ENCODE peak calls at places on chromosomes 13 and 19, in four cellular contexts. Q, H, V and A are unnamed samples.

GRCh38 chr13:25847145-25847544 is 204.7 kb downstream of the SHISA2 start:
- DNase-seq in Q (no peak), H (no peak), V (peak), A (no peak)

GRCh38 chr13:32837307-32837972 is 178.8 kb upstream of the KL start:
- DNase-seq in Q (no peak), H (no peak), V (no peak), A (no peak)

GRCh38 chr13:53683608-53684007 is 655.0 kb downstream of the OLFM4 start:
- DNase-seq in Q (no peak), H (no peak), V (no peak), A (no peak)

GRCh38 chr19:14440049-14440448 is 6.9 kb downstream of the PKN1 start:
- DNase-seq in Q (peak), H (peak), V (peak), A (no peak)

GRCh38 chr13:48163066-48163465 is 68.2 kb upstream of the MED4 start:
- DNase-seq in Q (no peak), H (no peak), V (no peak), A (peak)

GRCh38 chr13:33111414-33112110 is 95.3 kb downstream of the KL start:
- DNase-seq in Q (peak), H (no peak), V (no peak), A (peak)

GRCh38 chr19:18853755-18854427 is 22.1 kb downstream of the UPF1 start:
- DNase-seq in Q (no peak), H (no peak), V (no peak), A (no peak)

GRCh38 chr19:47253467-47253881 is 2.9 kb upstream of the CCDC9 start:
- DNase-seq in Q (peak), H (no peak), V (no peak), A (peak)

GRCh38 chr13:99307648-99308339 is 595 bp upstream of the GPR183 start:
- DNase-seq in Q (peak), H (peak), V (peak), A (peak)

GRCh38 chr19:7926021-7926726 is at the start of gene CTXN1:
- DNase-seq in Q (peak), H (peak), V (peak), A (peak)

GRCh38 chr13:22915442-22916082 is 265.2 kb upstream of the SGCG start:
- DNase-seq in Q (peak), H (no peak), V (no peak), A (peak)

GRCh38 chr19:7500811-7501450 is 12.1 kb upstream of the PEX11G start:
- DNase-seq in Q (no peak), H (no peak), V (no peak), A (no peak)

GRCh38 chr13:113211774-113212173 is 2.4 kb downstream of the CUL4A start:
- DNase-seq in Q (no peak), H (no peak), V (peak), A (no peak)

GRCh38 chr19:40393894-40394815 is 4.2 kb upstream of the HIPK4 start:
- DNase-seq in Q (no peak), H (no peak), V (no peak), A (no peak)

GRCh38 chr13:108859202-108860012 is 230.0 kb downstream of the MYO16 start:
- DNase-seq in Q (peak), H (no peak), V (no peak), A (peak)

GRCh38 chr13:41588899-41589298 is 131.5 kb downstream of the RGCC start:
- DNase-seq in Q (peak), H (no peak), V (peak), A (peak)

GRCh38 chr13:65932587-65933239 is 1297.4 kb downstream of the PCDH9 start:
- DNase-seq in Q (no peak), H (no peak), V (no peak), A (peak)

GRCh38 chr13:113967729-113968462 is 6.0 kb downstream of the C13orf46 start:
- DNase-seq in Q (no peak), H (peak), V (no peak), A (no peak)

GRCh38 chr13:107370036-107370785 is 802.3 kb upstream of the ARGLU1 start:
- DNase-seq in Q (peak), H (no peak), V (no peak), A (peak)

GRCh38 chr19:12647047-12647446 is 19.5 kb downstream of the MAN2B1 start:
- DNase-seq in Q (no peak), H (no peak), V (no peak), A (no peak)

GRCh38 chr13:73000027-73000674 is 58.7 kb upstream of the KLF5 start:
- DNase-seq in Q (peak), H (no peak), V (peak), A (peak)

GRCh38 chr19:54439174-54439851 is 9.7 kb upstream of the LENG8 start:
- DNase-seq in Q (peak), H (peak), V (peak), A (no peak)

GRCh38 chr19:29662604-29663404 is 2.5 kb upstream of the PLEKHF1 start:
- DNase-seq in Q (peak), H (no peak), V (no peak), A (peak)

GRCh38 chr19:2982983-2983350 is 5.6 kb downstream of the TLE6 start:
- DNase-seq in Q (peak), H (no peak), V (no peak), A (peak)

GRCh38 chr19:19269952-19270694 is 3.0 kb downstream of the TM6SF2 start:
- DNase-seq in Q (no peak), H (no peak), V (no peak), A (no peak)

GRCh38 chr13:104773775-104774174 is 1707.6 kb upstream of the SLC10A2 start:
- DNase-seq in Q (peak), H (no peak), V (peak), A (peak)

GRCh38 chr13:21539687-21540086 is 64.3 kb downstream of the MICU2 start:
- DNase-seq in Q (no peak), H (no peak), V (no peak), A (no peak)

GRCh38 chr13:66424417-66424816 is 805.7 kb downstream of the PCDH9 start:
- DNase-seq in Q (peak), H (no peak), V (no peak), A (peak)

GRCh38 chr13:26957163-26957562 is 196.6 kb upstream of the GPR12 start:
- DNase-seq in Q (no peak), H (no peak), V (peak), A (no peak)

GRCh38 chr13:97068964-97069815 is 74.9 kb upstream of the OXGR1 start:
- DNase-seq in Q (peak), H (no peak), V (no peak), A (no peak)

GRCh38 chr19:48444129-48444932 is 1.5 kb upstream of the GRWD1 start:
- DNase-seq in Q (no peak), H (no peak), V (peak), A (no peak)

GRCh38 chr19:48444933-48445194 is 919 bp upstream of the GRWD1 start:
- DNase-seq in Q (no peak), H (no peak), V (no peak), A (no peak)

GRCh38 chr19:48446579-48446978 is 796 bp downstream of the GRWD1 start:
- DNase-seq in Q (no peak), H (no peak), V (no peak), A (no peak)

GRCh38 chr19:48445256-48445605 is 552 bp upstream of the GRWD1 start:
- DNase-seq in Q (peak), H (no peak), V (peak), A (peak)

DNA sequence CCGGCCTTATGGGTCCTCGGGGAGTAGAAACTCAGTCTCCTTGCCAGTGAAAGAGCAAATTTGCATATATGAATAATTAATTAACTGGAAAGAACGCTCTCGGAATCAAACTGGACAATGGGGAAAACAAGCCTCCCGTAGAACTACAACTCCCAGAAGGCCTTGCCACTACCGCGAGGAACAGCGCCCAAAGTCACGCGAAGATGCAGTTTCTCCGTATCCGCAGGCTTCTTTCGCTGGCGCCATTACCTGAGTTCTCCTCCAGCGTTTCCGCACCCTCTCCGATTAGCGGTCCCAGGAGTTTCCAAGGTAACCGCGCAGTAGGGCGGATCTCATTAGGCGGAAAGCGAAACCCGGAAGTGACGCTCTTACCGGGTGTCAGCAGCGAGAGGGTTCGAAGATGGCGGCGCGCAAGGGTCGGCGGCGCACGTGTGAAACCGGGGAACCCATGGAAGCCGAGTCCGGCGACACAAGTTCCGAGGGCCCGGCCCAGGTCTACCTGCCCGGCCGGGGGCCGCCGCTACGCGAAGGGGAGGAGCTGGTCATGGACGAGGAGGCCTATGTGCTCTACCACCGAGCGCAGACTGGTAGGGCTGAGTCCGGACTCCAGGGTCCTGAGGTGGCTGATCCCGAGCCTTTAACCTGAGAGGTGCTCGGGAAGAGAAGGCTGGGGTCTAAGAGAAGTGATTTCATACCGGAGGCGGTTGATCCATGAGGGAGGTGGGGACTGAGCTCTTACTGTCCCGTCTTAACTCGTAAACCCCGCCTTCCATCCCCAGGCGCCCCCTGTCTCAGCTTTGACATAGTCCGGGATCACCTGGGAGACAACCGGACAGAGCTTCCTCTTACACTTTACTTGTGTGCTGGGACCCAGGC is at the start of gene GRWD1:
- DNase-seq in Q (peak), H (peak), V (peak), A (peak)
- TF ChIP-seq CTCF in Q (peak), H (no peak), V (peak), A (peak)

GRCh38 chr19:50567882-50568281 is 353 bp downstream of the LRRC4B start:
- DNase-seq in Q (no peak), H (no peak), V (no peak), A (no peak)

GRCh38 chr19:50570997-50571396 is 2.8 kb upstream of the LRRC4B start:
- DNase-seq in Q (no peak), H (no peak), V (no peak), A (no peak)

GRCh38 chr19:50569938-50570540 is 1.8 kb upstream of the LRRC4B start:
- DNase-seq in Q (no peak), H (no peak), V (no peak), A (no peak)

GRCh38 chr19:50568321-50569022 is at the start of gene LRRC4B:
- DNase-seq in Q (no peak), H (no peak), V (no peak), A (no peak)

GRCh38 chr19:50569023-50569697 is 925 bp upstream of the LRRC4B start:
- DNase-seq in Q (no peak), H (no peak), V (no peak), A (no peak)
- TF ChIP-seq CTCF in Q (no peak), H (no peak), V (no peak), A (no peak)

GRCh38 chr19:4058696-4059492 is 7.8 kb downstream of the ZBTB7A start:
- DNase-seq in Q (no peak), H (no peak), V (no peak), A (no peak)

GRCh38 chr19:4059493-4059880 is 7.2 kb downstream of the ZBTB7A start:
- DNase-seq in Q (no peak), H (no peak), V (no peak), A (no peak)

GRCh38 chr19:4059931-4060620 is 6.6 kb downstream of the ZBTB7A start:
- DNase-seq in Q (no peak), H (peak), V (peak), A (peak)

GRCh38 chr19:4060621-4061177 is 6.0 kb downstream of the ZBTB7A start:
- DNase-seq in Q (no peak), H (no peak), V (no peak), A (no peak)

GRCh38 chr19:4057913-4058695 is 8.6 kb downstream of the ZBTB7A start:
- DNase-seq in Q (peak), H (peak), V (peak), A (peak)
- TF ChIP-seq CTCF in Q (peak), H (no peak), V (no peak), A (peak)

DNA sequence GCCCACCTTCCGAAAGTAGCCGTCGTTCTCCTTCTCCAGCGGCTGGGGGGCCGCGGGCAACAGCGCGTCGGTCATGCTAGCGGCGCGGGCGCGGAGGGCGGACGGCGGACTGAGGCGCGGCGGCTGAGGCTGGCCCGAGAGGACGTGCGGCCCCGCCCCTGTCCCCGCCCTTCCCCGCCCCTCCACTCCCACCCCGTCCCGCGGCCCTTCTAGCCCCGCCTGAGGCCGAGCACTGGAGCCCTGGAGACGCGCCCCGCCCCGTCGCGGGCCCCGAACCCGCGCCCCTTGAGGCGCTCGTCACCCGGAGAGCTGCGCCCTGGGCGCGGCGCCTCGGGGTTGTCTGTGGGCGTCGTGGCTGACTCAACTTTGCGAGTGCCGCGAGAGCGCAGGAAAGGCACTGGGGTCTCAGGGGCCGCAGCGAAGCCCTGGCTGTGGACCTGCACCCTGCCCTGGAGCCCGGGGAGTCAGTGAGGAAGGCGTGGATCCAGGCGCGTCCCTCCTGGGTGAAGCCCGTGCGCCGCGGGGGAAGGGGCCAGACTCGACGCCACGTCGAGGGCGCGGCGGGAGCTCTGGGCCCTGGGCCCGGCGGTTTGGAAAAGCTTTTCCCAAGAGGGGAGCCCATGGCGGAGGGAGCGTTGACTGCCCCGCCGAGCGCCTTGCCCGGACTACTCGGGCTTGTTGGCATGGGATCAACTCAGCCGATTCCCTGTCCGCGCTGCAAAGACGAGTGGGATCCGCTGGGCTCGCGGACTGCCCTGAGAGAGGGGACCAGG is at the start of gene RHPN2:
- DNase-seq in Q (peak), H (peak), V (peak), A (peak)
- TF ChIP-seq CTCF in Q (no peak), H (no peak), V (no peak), A (no peak)

GRCh38 chr19:48897181-48897580 is 1.4 kb downstream of the TULP2 start:
- DNase-seq in Q (no peak), H (no peak), V (no peak), A (no peak)

GRCh38 chr19:48896191-48896720 is 2.3 kb downstream of the TULP2 start:
- DNase-seq in Q (peak), H (peak), V (no peak), A (no peak)

GRCh38 chr19:48895226-48895625 is 3.3 kb downstream of the TULP2 start:
- DNase-seq in Q (no peak), H (no peak), V (no peak), A (no peak)

GRCh38 chr19:48900477-48901452 is 653 bp downstream of the NUCB1 start:
- DNase-seq in Q (peak), H (no peak), V (peak), A (peak)

GRCh38 chr19:48899781-48900476 is at the start of gene NUCB1:
- DNase-seq in Q (peak), H (peak), V (peak), A (peak)
- TF ChIP-seq CTCF in Q (peak), H (no peak), V (no peak), A (peak)

GRCh38 chr19:44071824-44072542 is at the start of gene ZNF284:
- DNase-seq in Q (peak), H (peak), V (peak), A (peak)
- TF ChIP-seq CTCF in Q (no peak), H (no peak), V (no peak), A (no peak)

GRCh38 chr19:11481777-11482383 is 1.0 kb upstream of the ELAVL3 start:
- DNase-seq in Q (peak), H (peak), V (peak), A (peak)
- TF ChIP-seq CTCF in Q (no peak), H (no peak), V (no peak), A (no peak)

GRCh38 chr19:1513492-1514294 is 874 bp upstream of the ADAMTSL5 start:
- DNase-seq in Q (peak), H (peak), V (peak), A (peak)
- TF ChIP-seq CTCF in Q (peak), H (peak), V (peak), A (peak)

GRCh38 chr19:17113127-17113785 is 37.7 kb downstream of the MYO9B start:
- DNase-seq in Q (no peak), H (no peak), V (no peak), A (no peak)
- TF ChIP-seq CTCF in Q (no peak), H (no peak), V (no peak), A (no peak)

GRCh38 chr13:85737952-85738351 is 61.3 kb downstream of the SLITRK6 start:
- DNase-seq in Q (no peak), H (no peak), V (peak), A (no peak)
- TF ChIP-seq CTCF in Q (no peak), H (no peak), V (no peak), A (no peak)